ENCODE peak calls at places on chromosomes 5 and 9, in eight cellular contexts. One of them, this sample, is unnamed.

GRCh38 chr5:128782446-128782845 is 182.8 kb upstream of the SLC27A6 start:
- DNase-seq in thyroid gland: peak; percentile 3
- DNase-seq in Peyer's patch: peak; percentile 52
- DNase-seq in CD4-positive, alpha-beta memory T cell: no peak
- DNase-seq in naive thymus-derived CD4-positive, alpha-beta T cell: no peak
- DNase-seq in tibial artery: peak; percentile 80
- DNase-seq in psoas muscle: peak; percentile 35
- DNase-seq in neuronal stem cell: no peak
- DNase-seq in this sample: peak; percentile 33

GRCh38 chr5:77946381-77947050 is 170.4 kb upstream of the TBCA start:
- DNase-seq in thyroid gland: no peak
- DNase-seq in Peyer's patch: no peak
- DNase-seq in CD4-positive, alpha-beta memory T cell: no peak
- DNase-seq in naive thymus-derived CD4-positive, alpha-beta T cell: no peak
- DNase-seq in tibial artery: no peak
- DNase-seq in psoas muscle: no peak
- DNase-seq in neuronal stem cell: no peak
- DNase-seq in this sample: no peak

GRCh38 chr5:71013575-71013974 is 11.6 kb downstream of the NAIP start:
- DNase-seq in thyroid gland: no peak
- DNase-seq in Peyer's patch: no peak
- DNase-seq in CD4-positive, alpha-beta memory T cell: no peak
- DNase-seq in naive thymus-derived CD4-positive, alpha-beta T cell: no peak
- DNase-seq in tibial artery: no peak
- DNase-seq in psoas muscle: no peak
- DNase-seq in neuronal stem cell: no peak
- DNase-seq in this sample: no peak

GRCh38 chr5:17021363-17021932 is 85.4 kb upstream of the MYO10 start:
- DNase-seq in thyroid gland: peak; percentile 38
- DNase-seq in Peyer's patch: no peak
- DNase-seq in CD4-positive, alpha-beta memory T cell: no peak
- DNase-seq in naive thymus-derived CD4-positive, alpha-beta T cell: no peak
- DNase-seq in tibial artery: no peak
- DNase-seq in psoas muscle: no peak
- DNase-seq in neuronal stem cell: no peak
- DNase-seq in this sample: no peak

GRCh38 chr5:115079934-115080623 is 89.6 kb downstream of the TRIM36 start:
- DNase-seq in thyroid gland: no peak
- DNase-seq in Peyer's patch: no peak
- DNase-seq in CD4-positive, alpha-beta memory T cell: no peak
- DNase-seq in naive thymus-derived CD4-positive, alpha-beta T cell: no peak
- DNase-seq in tibial artery: no peak
- DNase-seq in psoas muscle: no peak
- DNase-seq in neuronal stem cell: no peak
- DNase-seq in this sample: no peak

GRCh38 chr5:150763023-150763793 is 4.4 kb upstream of the DCTN4 start:
- DNase-seq in thyroid gland: peak; percentile 50
- DNase-seq in Peyer's patch: peak; percentile 65
- DNase-seq in CD4-positive, alpha-beta memory T cell: no peak
- DNase-seq in naive thymus-derived CD4-positive, alpha-beta T cell: no peak
- DNase-seq in tibial artery: peak; percentile 77
- DNase-seq in psoas muscle: peak; percentile 66
- DNase-seq in neuronal stem cell: no peak
- DNase-seq in this sample: peak; percentile 46

GRCh38 chr5:59564895-59565294 is 328.6 kb downstream of the PDE4D start:
- DNase-seq in thyroid gland: no peak
- DNase-seq in Peyer's patch: no peak
- DNase-seq in CD4-positive, alpha-beta memory T cell: no peak
- DNase-seq in naive thymus-derived CD4-positive, alpha-beta T cell: no peak
- DNase-seq in tibial artery: no peak
- DNase-seq in psoas muscle: no peak
- DNase-seq in neuronal stem cell: no peak
- DNase-seq in this sample: no peak

GRCh38 chr9:83992407-83992806 is 11.8 kb downstream of the RMI1 start:
- DNase-seq in thyroid gland: no peak
- DNase-seq in Peyer's patch: no peak
- DNase-seq in CD4-positive, alpha-beta memory T cell: no peak
- DNase-seq in naive thymus-derived CD4-positive, alpha-beta T cell: no peak
- DNase-seq in tibial artery: no peak
- DNase-seq in psoas muscle: no peak
- DNase-seq in neuronal stem cell: no peak
- DNase-seq in this sample: no peak

GRCh38 chr5:69502375-69503143 is 10.0 kb downstream of the OCLN start:
- DNase-seq in thyroid gland: no peak
- DNase-seq in Peyer's patch: no peak
- DNase-seq in CD4-positive, alpha-beta memory T cell: no peak
- DNase-seq in naive thymus-derived CD4-positive, alpha-beta T cell: no peak
- DNase-seq in tibial artery: no peak
- DNase-seq in psoas muscle: no peak
- DNase-seq in neuronal stem cell: no peak
- DNase-seq in this sample: no peak

GRCh38 chr9:134053401-134053871 is 14.4 kb downstream of the BRD3 start:
- DNase-seq in thyroid gland: peak; percentile 81
- DNase-seq in Peyer's patch: no peak
- DNase-seq in CD4-positive, alpha-beta memory T cell: no peak
- DNase-seq in naive thymus-derived CD4-positive, alpha-beta T cell: no peak
- DNase-seq in tibial artery: no peak
- DNase-seq in psoas muscle: no peak
- DNase-seq in neuronal stem cell: no peak
- DNase-seq in this sample: no peak

GRCh38 chr5:112551437-112552018 is 132.5 kb upstream of the EPB41L4A start:
- DNase-seq in thyroid gland: peak; percentile 25
- DNase-seq in Peyer's patch: peak; percentile 78
- DNase-seq in CD4-positive, alpha-beta memory T cell: peak; percentile 34
- DNase-seq in naive thymus-derived CD4-positive, alpha-beta T cell: peak; percentile 23
- DNase-seq in tibial artery: no peak
- DNase-seq in psoas muscle: no peak
- DNase-seq in neuronal stem cell: peak; percentile 51
- DNase-seq in this sample: no peak

GRCh38 chr5:141637693-141638419 is 1.1 kb downstream of the RELL2 start:
- DNase-seq in thyroid gland: peak; percentile 66
- DNase-seq in Peyer's patch: peak; percentile 83
- DNase-seq in CD4-positive, alpha-beta memory T cell: peak; percentile 72
- DNase-seq in naive thymus-derived CD4-positive, alpha-beta T cell: peak; percentile 53
- DNase-seq in tibial artery: peak; percentile 82
- DNase-seq in psoas muscle: peak; percentile 65
- DNase-seq in neuronal stem cell: peak; percentile 72
- DNase-seq in this sample: peak; percentile 62

GRCh38 chr5:57259704-57260103 is 85.8 kb downstream of the GPBP1 start:
- DNase-seq in thyroid gland: no peak
- DNase-seq in Peyer's patch: no peak
- DNase-seq in CD4-positive, alpha-beta memory T cell: no peak
- DNase-seq in naive thymus-derived CD4-positive, alpha-beta T cell: no peak
- DNase-seq in tibial artery: no peak
- DNase-seq in psoas muscle: no peak
- DNase-seq in neuronal stem cell: no peak
- DNase-seq in this sample: no peak

GRCh38 chr5:142184939-142185526 is 76.5 kb downstream of the NDFIP1 start:
- DNase-seq in thyroid gland: no peak
- DNase-seq in Peyer's patch: no peak
- DNase-seq in CD4-positive, alpha-beta memory T cell: no peak
- DNase-seq in naive thymus-derived CD4-positive, alpha-beta T cell: no peak
- DNase-seq in tibial artery: no peak
- DNase-seq in psoas muscle: no peak
- DNase-seq in neuronal stem cell: no peak
- DNase-seq in this sample: no peak

GRCh38 chr5:45262061-45262590 is 434.1 kb downstream of the HCN1 start:
- DNase-seq in thyroid gland: no peak
- DNase-seq in Peyer's patch: no peak
- DNase-seq in CD4-positive, alpha-beta memory T cell: peak; percentile 41
- DNase-seq in naive thymus-derived CD4-positive, alpha-beta T cell: no peak
- DNase-seq in tibial artery: no peak
- DNase-seq in psoas muscle: no peak
- DNase-seq in neuronal stem cell: no peak
- DNase-seq in this sample: no peak
- H3K9me3 ChIP-seq in thyroid gland: no peaks in the 10 kb centered on the region
- H3K9me3 ChIP-seq in Peyer's patch: no peaks in the 10 kb centered on the region
- H3K9me3 ChIP-seq in CD4-positive, alpha-beta memory T cell: no peaks in the 10 kb centered on the region
- H3K9me3 ChIP-seq in naive thymus-derived CD4-positive, alpha-beta T cell: no peaks in the 10 kb centered on the region
- H3K9me3 ChIP-seq in tibial artery: no peaks in the 10 kb centered on the region
- H3K9me3 ChIP-seq in psoas muscle: no peaks in the 10 kb centered on the region
- H3K9me3 ChIP-seq in neuronal stem cell: no peaks in the 10 kb centered on the region
- H3K9me3 ChIP-seq in this sample: no peaks in the 10 kb centered on the region

GRCh38 chr9:88782931-88783451 is 208.3 kb upstream of the S1PR3 start:
- DNase-seq in thyroid gland: no peak
- DNase-seq in Peyer's patch: no peak
- DNase-seq in CD4-positive, alpha-beta memory T cell: no peak
- DNase-seq in naive thymus-derived CD4-positive, alpha-beta T cell: no peak
- DNase-seq in tibial artery: no peak
- DNase-seq in psoas muscle: no peak
- DNase-seq in neuronal stem cell: peak; percentile 82
- DNase-seq in this sample: no peak
- H3K4me3 ChIP-seq in thyroid gland: no peak overlapping the region
- H3K4me3 ChIP-seq in Peyer's patch: no peak overlapping the region
- H3K4me3 ChIP-seq in CD4-positive, alpha-beta memory T cell: no peak overlapping the region
- H3K4me3 ChIP-seq in naive thymus-derived CD4-positive, alpha-beta T cell: no peak overlapping the region
- H3K4me3 ChIP-seq in tibial artery: no peak overlapping the region
- H3K4me3 ChIP-seq in psoas muscle: no peak overlapping the region
- H3K4me3 ChIP-seq in neuronal stem cell: peak overlapping the region; percentile 4
- H3K4me3 ChIP-seq in this sample: no peak overlapping the region

GRCh38 chr9:103371152-103371551 is 376.0 kb downstream of the CYLC2 start:
- DNase-seq in thyroid gland: no peak
- DNase-seq in Peyer's patch: no peak
- DNase-seq in CD4-positive, alpha-beta memory T cell: no peak
- DNase-seq in naive thymus-derived CD4-positive, alpha-beta T cell: no peak
- DNase-seq in tibial artery: no peak
- DNase-seq in psoas muscle: no peak
- DNase-seq in neuronal stem cell: no peak
- DNase-seq in this sample: no peak

GRCh38 chr9:103377667-103378066 is 382.5 kb downstream of the CYLC2 start:
- DNase-seq in thyroid gland: no peak
- DNase-seq in Peyer's patch: no peak
- DNase-seq in CD4-positive, alpha-beta memory T cell: no peak
- DNase-seq in naive thymus-derived CD4-positive, alpha-beta T cell: no peak
- DNase-seq in tibial artery: no peak
- DNase-seq in psoas muscle: no peak
- DNase-seq in neuronal stem cell: no peak
- DNase-seq in this sample: no peak

DNA sequence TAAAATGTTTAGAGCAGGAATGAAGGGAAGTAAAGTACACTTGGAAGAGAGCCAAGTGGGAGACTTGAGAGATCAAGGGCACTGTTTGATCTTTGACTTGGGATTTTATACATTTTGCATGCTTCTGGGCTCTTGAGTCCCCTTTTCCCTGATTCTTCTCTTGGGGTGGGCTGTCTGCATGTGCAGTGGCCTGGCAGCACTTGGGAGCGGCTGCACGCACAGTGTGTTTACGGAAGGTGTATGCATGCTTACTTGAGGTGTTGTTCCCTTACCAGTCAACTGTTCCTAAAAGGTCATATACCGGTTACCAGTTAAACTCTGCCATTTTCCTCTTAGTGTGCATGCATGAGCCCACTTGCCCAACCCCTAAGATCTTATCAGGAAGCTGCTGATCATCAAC is 377.7 kb downstream of the CYLC2 start:
- DNase-seq in thyroid gland: no peak
- DNase-seq in Peyer's patch: no peak
- DNase-seq in CD4-positive, alpha-beta memory T cell: no peak
- DNase-seq in naive thymus-derived CD4-positive, alpha-beta T cell: no peak
- DNase-seq in tibial artery: no peak
- DNase-seq in psoas muscle: no peak
- DNase-seq in neuronal stem cell: no peak
- DNase-seq in this sample: no peak
- H3K9me3 ChIP-seq in thyroid gland: no peaks in the 10 kb centered on the region
- H3K9me3 ChIP-seq in Peyer's patch: no peaks in the 10 kb centered on the region
- H3K9me3 ChIP-seq in CD4-positive, alpha-beta memory T cell: no peaks in the 10 kb centered on the region
- H3K9me3 ChIP-seq in naive thymus-derived CD4-positive, alpha-beta T cell: no peaks in the 10 kb centered on the region
- H3K9me3 ChIP-seq in tibial artery: no peaks in the 10 kb centered on the region
- H3K9me3 ChIP-seq in psoas muscle: no peaks in the 10 kb centered on the region
- H3K9me3 ChIP-seq in neuronal stem cell: no peaks in the 10 kb centered on the region
- H3K9me3 ChIP-seq in this sample: no peaks in the 10 kb centered on the region

GRCh38 chr9:135992486-135993408 is 31.6 kb upstream of the UBAC1 start:
- DNase-seq in thyroid gland: peak; percentile 61
- DNase-seq in Peyer's patch: peak; percentile 81
- DNase-seq in CD4-positive, alpha-beta memory T cell: peak; percentile 39
- DNase-seq in naive thymus-derived CD4-positive, alpha-beta T cell: no peak
- DNase-seq in tibial artery: peak; percentile 79
- DNase-seq in psoas muscle: peak; percentile 85
- DNase-seq in neuronal stem cell: peak; percentile 59
- DNase-seq in this sample: peak; percentile 80
- H3K4me3 ChIP-seq in thyroid gland: no peak overlapping the region
- H3K4me3 ChIP-seq in Peyer's patch: peak overlapping the region; percentile 15
- H3K4me3 ChIP-seq in CD4-positive, alpha-beta memory T cell: no peak overlapping the region
- H3K4me3 ChIP-seq in naive thymus-derived CD4-positive, alpha-beta T cell: no peak overlapping the region
- H3K4me3 ChIP-seq in tibial artery: peak overlapping the region; percentile 34
- H3K4me3 ChIP-seq in psoas muscle: peak overlapping the region; percentile 56
- H3K4me3 ChIP-seq in neuronal stem cell: peak overlapping the region; percentile 52
- H3K4me3 ChIP-seq in this sample: no peak overlapping the region

GRCh38 chr5:139873033-139873794 is 77.6 kb downstream of the PSD2 start:
- DNase-seq in thyroid gland: no peak
- DNase-seq in Peyer's patch: no peak
- DNase-seq in CD4-positive, alpha-beta memory T cell: no peak
- DNase-seq in naive thymus-derived CD4-positive, alpha-beta T cell: no peak
- DNase-seq in tibial artery: no peak
- DNase-seq in psoas muscle: no peak
- DNase-seq in neuronal stem cell: no peak
- DNase-seq in this sample: no peak

GRCh38 chr5:139875957-139876356 is 80.3 kb downstream of the PSD2 start:
- DNase-seq in thyroid gland: no peak
- DNase-seq in Peyer's patch: no peak
- DNase-seq in CD4-positive, alpha-beta memory T cell: no peak
- DNase-seq in naive thymus-derived CD4-positive, alpha-beta T cell: no peak
- DNase-seq in tibial artery: no peak
- DNase-seq in psoas muscle: no peak
- DNase-seq in neuronal stem cell: no peak
- DNase-seq in this sample: no peak

GRCh38 chr5:139878093-139878492 is 82.5 kb downstream of the PSD2 start:
- DNase-seq in thyroid gland: peak; percentile 46
- DNase-seq in Peyer's patch: no peak
- DNase-seq in CD4-positive, alpha-beta memory T cell: no peak
- DNase-seq in naive thymus-derived CD4-positive, alpha-beta T cell: no peak
- DNase-seq in tibial artery: no peak
- DNase-seq in psoas muscle: no peak
- DNase-seq in neuronal stem cell: no peak
- DNase-seq in this sample: no peak

GRCh38 chr5:139880416-139881144 is 85.0 kb downstream of the PSD2 start:
- DNase-seq in thyroid gland: no peak
- DNase-seq in Peyer's patch: no peak
- DNase-seq in CD4-positive, alpha-beta memory T cell: no peak
- DNase-seq in naive thymus-derived CD4-positive, alpha-beta T cell: no peak
- DNase-seq in tibial artery: no peak
- DNase-seq in psoas muscle: no peak
- DNase-seq in neuronal stem cell: no peak
- DNase-seq in this sample: no peak

DNA sequence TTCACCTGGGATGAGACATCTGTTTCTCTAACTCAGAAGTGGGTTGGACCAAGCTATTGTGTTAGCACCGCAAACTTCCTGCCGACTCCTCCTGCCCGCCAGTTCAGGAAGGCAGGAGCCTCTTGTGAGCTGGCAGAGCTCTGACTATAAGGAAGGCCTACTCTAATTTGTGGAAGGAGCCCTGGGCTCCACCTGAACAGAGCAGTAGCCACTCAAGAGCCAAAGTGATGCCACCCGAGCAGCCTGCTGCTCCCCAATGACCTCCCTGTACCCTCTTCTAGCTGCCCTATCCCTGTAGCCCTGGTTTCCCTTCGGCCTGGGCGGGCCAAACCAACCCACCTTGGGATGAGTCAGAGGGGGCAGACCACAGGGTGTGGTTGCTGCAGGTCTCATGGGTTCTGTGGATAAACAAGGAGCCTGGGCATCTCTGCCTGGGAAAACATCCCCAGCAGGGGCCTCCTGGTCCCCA is 81.6 kb downstream of the PSD2 start:
- DNase-seq in thyroid gland: no peak
- DNase-seq in Peyer's patch: no peak
- DNase-seq in CD4-positive, alpha-beta memory T cell: no peak
- DNase-seq in naive thymus-derived CD4-positive, alpha-beta T cell: no peak
- DNase-seq in tibial artery: no peak
- DNase-seq in psoas muscle: no peak
- DNase-seq in neuronal stem cell: no peak
- DNase-seq in this sample: no peak
- H3K9me3 ChIP-seq in thyroid gland: no peaks in the 10 kb centered on the region
- H3K9me3 ChIP-seq in Peyer's patch: no peaks in the 10 kb centered on the region
- H3K9me3 ChIP-seq in CD4-positive, alpha-beta memory T cell: no peaks in the 10 kb centered on the region
- H3K9me3 ChIP-seq in naive thymus-derived CD4-positive, alpha-beta T cell: no peaks in the 10 kb centered on the region
- H3K9me3 ChIP-seq in tibial artery: peaks cover 5% of the 10 kb centered on the region
- H3K9me3 ChIP-seq in psoas muscle: no peaks in the 10 kb centered on the region
- H3K9me3 ChIP-seq in neuronal stem cell: no peaks in the 10 kb centered on the region
- H3K9me3 ChIP-seq in this sample: no peaks in the 10 kb centered on the region

This sample was measured in lung.